ENCODE peak calls at places on chromosomes 13 and 19, in seven cellular contexts. One of them, this sample, is unnamed.
A peak's percentile ranks its signal among the peaks of the same experiment; 100 is the strongest.

GRCh38 chr19:46073268-46073922 is 32.6 kb upstream of the IGFL4 start:
- DNase-seq in IMR-90: peak; percentile 5
- DNase-seq in GM23338: no peak
- DNase-seq in aorta: no peak
- DNase-seq in mesendoderm: no peak
- DNase-seq in tibial nerve: no peak
- DNase-seq in cardiac muscle cell: no peak
- DNase-seq in this sample: no peak

GRCh38 chr13:85586422-85586831 is 212.8 kb downstream of the SLITRK6 start:
- DNase-seq in IMR-90: peak; percentile 85
- DNase-seq in GM23338: no peak
- DNase-seq in aorta: no peak
- DNase-seq in mesendoderm: no peak
- DNase-seq in tibial nerve: no peak
- DNase-seq in cardiac muscle cell: no peak
- DNase-seq in this sample: no peak

GRCh38 chr13:35157143-35157755 is 215.2 kb downstream of the NBEA start:
- DNase-seq in IMR-90: peak; percentile 50
- DNase-seq in GM23338: peak; percentile 71
- DNase-seq in aorta: no peak
- DNase-seq in mesendoderm: peak; percentile 64
- DNase-seq in tibial nerve: peak; percentile 61
- DNase-seq in cardiac muscle cell: peak; percentile 77
- DNase-seq in this sample: no peak

GRCh38 chr19:42198676-42199439 is 18.6 kb downstream of the DEDD2 start:
- DNase-seq in IMR-90: no peak
- DNase-seq in GM23338: peak; percentile 32
- DNase-seq in aorta: peak; percentile 75
- DNase-seq in mesendoderm: peak; percentile 86
- DNase-seq in tibial nerve: no peak
- DNase-seq in cardiac muscle cell: no peak
- DNase-seq in this sample: no peak

GRCh38 chr13:67369895-67370660 is 139.9 kb upstream of the PCDH9 start:
- DNase-seq in IMR-90: peak; percentile 92
- DNase-seq in GM23338: no peak
- DNase-seq in aorta: no peak
- DNase-seq in mesendoderm: peak; percentile 47
- DNase-seq in tibial nerve: no peak
- DNase-seq in cardiac muscle cell: peak; percentile 92
- DNase-seq in this sample: no peak

GRCh38 chr19:1333789-1334188 is 48.1 kb downstream of the EFNA2 start:
- DNase-seq in IMR-90: no peak
- DNase-seq in GM23338: no peak
- DNase-seq in aorta: no peak
- DNase-seq in mesendoderm: no peak
- DNase-seq in tibial nerve: no peak
- DNase-seq in cardiac muscle cell: no peak
- DNase-seq in this sample: peak; percentile 25

GRCh38 chr19:56642711-56643459 is at the start of gene SMIM17:
- DNase-seq in IMR-90: no peak
- DNase-seq in GM23338: no peak
- DNase-seq in aorta: no peak
- DNase-seq in mesendoderm: no peak
- DNase-seq in tibial nerve: no peak
- DNase-seq in cardiac muscle cell: no peak
- DNase-seq in this sample: no peak

GRCh38 chr19:47790398-47790814 is 11.9 kb downstream of the SELENOW start:
- DNase-seq in IMR-90: peak; percentile 59
- DNase-seq in GM23338: peak; percentile 98
- DNase-seq in aorta: peak; percentile 97
- DNase-seq in mesendoderm: peak; percentile 98
- DNase-seq in tibial nerve: peak; percentile 87
- DNase-seq in cardiac muscle cell: peak; percentile 79
- DNase-seq in this sample: peak; percentile 63

GRCh38 chr19:58059003-58059671 is at the start of gene ZNF135:
- DNase-seq in IMR-90: peak; percentile 50
- DNase-seq in GM23338: peak; percentile 94
- DNase-seq in aorta: peak; percentile 96
- DNase-seq in mesendoderm: peak; percentile 96
- DNase-seq in tibial nerve: peak; percentile 74
- DNase-seq in cardiac muscle cell: peak; percentile 94
- DNase-seq in this sample: peak; percentile 79

GRCh38 chr19:3146677-3147100 is 10.9 kb downstream of the GNA15 start:
- DNase-seq in IMR-90: no peak
- DNase-seq in GM23338: peak; percentile 58
- DNase-seq in aorta: peak; percentile 85
- DNase-seq in mesendoderm: peak; percentile 23
- DNase-seq in tibial nerve: no peak
- DNase-seq in cardiac muscle cell: no peak
- DNase-seq in this sample: no peak

GRCh38 chr19:58067240-58067912 is 8.3 kb downstream of the ZNF135 start:
- DNase-seq in IMR-90: no peak
- DNase-seq in GM23338: no peak
- DNase-seq in aorta: peak; percentile 17
- DNase-seq in mesendoderm: peak; percentile 49
- DNase-seq in tibial nerve: no peak
- DNase-seq in cardiac muscle cell: no peak
- DNase-seq in this sample: no peak

GRCh38 chr19:4455742-4456565 is 1.6 kb downstream of the UBXN6 start:
- DNase-seq in IMR-90: peak; percentile 84
- DNase-seq in GM23338: no peak
- DNase-seq in aorta: no peak
- DNase-seq in mesendoderm: peak; percentile 30
- DNase-seq in tibial nerve: peak; percentile 47
- DNase-seq in cardiac muscle cell: peak; percentile 83
- DNase-seq in this sample: no peak

DNA sequence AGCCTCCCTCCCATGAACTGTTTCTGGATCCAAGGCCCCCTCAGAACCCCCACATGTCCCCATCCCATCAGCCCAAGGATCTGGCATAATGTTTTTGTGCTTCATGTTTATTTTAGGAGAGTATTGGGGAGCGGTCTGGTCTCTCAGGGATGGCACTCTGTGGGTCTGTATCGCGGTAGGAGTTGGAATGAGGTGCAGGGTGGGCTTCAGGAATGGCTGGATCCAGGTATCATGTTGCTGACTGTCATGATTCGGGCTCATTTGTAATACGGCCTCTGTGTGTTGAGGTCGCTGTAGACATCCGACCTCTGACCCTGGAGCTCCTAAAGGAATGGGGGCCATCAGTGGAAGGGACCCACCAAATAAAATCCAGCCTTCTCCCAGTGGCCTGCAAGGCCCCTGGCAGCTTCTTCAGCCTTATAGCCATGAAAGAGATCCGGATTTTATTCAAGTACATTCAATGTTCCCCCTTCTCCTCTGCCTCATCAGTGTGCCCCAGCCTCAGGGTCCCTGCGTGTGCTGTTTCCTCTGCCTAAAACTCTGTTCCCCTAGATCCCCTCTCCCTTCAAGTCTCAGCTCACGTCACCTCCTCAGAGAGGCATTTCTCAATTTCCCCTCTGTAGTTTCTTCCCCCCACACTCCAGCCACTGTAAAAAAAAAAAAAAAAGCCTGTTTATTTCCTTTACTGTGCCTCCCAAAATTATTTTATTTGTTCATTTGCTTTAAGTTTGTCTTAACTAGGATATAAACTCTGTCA is 2.2 kb downstream of the HCST start:
- DNase-seq in IMR-90: no peak
- DNase-seq in GM23338: no peak
- DNase-seq in aorta: no peak
- DNase-seq in mesendoderm: no peak
- DNase-seq in tibial nerve: peak; percentile 12
- DNase-seq in cardiac muscle cell: no peak
- DNase-seq in this sample: no peak
- H3K27ac ChIP-seq in IMR-90: peak overlapping the region; percentile 80
- H3K27ac ChIP-seq in GM23338: peak overlapping the region; percentile 39
- H3K27ac ChIP-seq in aorta: no peak overlapping the region
- H3K27ac ChIP-seq in mesendoderm: no peak overlapping the region
- H3K27ac ChIP-seq in tibial nerve: peak overlapping the region; percentile 92
- H3K27ac ChIP-seq in cardiac muscle cell: no peak overlapping the region
- H3K27ac ChIP-seq in this sample: peak overlapping the region; percentile 59

DNA sequence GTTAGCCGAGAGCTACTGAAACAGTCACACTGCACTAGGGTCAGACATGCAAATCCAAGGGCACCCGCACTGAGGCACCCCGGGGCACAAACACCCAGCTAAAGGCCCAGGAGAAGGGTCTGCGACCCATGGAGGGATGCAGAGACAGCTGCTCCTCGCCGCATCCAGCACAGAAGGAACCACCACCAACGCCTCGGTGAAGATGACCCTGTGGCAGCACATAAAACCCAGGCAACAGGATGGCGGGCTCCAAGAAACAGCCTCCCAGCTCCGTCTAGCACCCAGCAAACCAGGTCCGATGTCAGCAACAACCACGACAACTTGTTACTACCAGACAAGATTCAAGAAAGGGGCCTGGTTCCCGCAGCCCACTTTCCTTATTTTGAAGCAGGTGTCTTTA is 82.1 kb downstream of the STK24 start:
- DNase-seq in IMR-90: no peak
- DNase-seq in GM23338: no peak
- DNase-seq in aorta: no peak
- DNase-seq in mesendoderm: no peak
- DNase-seq in tibial nerve: no peak
- DNase-seq in cardiac muscle cell: no peak
- DNase-seq in this sample: no peak
- H3K27ac ChIP-seq in IMR-90: no peak overlapping the region
- H3K27ac ChIP-seq in GM23338: no peak overlapping the region
- H3K27ac ChIP-seq in aorta: no peak overlapping the region
- H3K27ac ChIP-seq in mesendoderm: no peak overlapping the region
- H3K27ac ChIP-seq in tibial nerve: peak overlapping the region; percentile 82
- H3K27ac ChIP-seq in cardiac muscle cell: no peak overlapping the region
- H3K27ac ChIP-seq in this sample: no peak overlapping the region

DNA sequence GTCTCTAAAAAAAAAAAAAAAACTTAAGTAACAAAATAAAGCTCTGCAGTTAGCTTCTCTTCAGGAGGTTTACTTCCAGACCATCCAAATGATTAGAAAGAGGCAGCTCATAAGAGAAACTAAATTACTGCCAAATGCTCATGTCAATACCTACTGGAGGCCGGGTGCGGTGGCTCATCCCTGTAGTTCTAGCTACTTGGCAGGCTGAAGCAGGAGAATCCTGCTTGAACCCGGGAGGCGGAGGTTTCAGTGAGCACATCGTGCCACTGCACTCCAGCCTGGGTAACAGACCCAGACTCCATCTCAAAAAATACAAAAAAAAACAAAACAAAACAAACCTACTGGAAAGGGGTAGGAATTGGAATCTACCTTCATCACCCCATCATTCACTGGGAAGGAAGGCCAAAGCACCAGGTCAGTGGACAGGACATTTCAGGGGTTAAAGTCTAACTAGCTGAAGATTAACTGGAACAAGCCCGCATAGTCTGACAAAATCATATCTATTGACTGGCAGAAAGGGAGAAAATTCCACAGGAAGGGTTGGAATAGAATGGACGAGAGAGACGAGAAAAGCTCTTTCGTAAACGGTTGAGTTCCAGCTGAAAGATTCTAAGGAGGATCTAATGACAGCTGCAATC is 1.3 kb downstream of the ZFP14 start:
- DNase-seq in IMR-90: no peak
- DNase-seq in GM23338: no peak
- DNase-seq in aorta: no peak
- DNase-seq in mesendoderm: no peak
- DNase-seq in tibial nerve: no peak
- DNase-seq in cardiac muscle cell: no peak
- DNase-seq in this sample: no peak
- H3K27ac ChIP-seq in IMR-90: no peak overlapping the region
- H3K27ac ChIP-seq in GM23338: no peak overlapping the region
- H3K27ac ChIP-seq in aorta: no peak overlapping the region
- H3K27ac ChIP-seq in mesendoderm: no peak overlapping the region
- H3K27ac ChIP-seq in tibial nerve: no peak overlapping the region
- H3K27ac ChIP-seq in cardiac muscle cell: peak overlapping the region; percentile 90
- H3K27ac ChIP-seq in this sample: peak overlapping the region; percentile 63

DNA sequence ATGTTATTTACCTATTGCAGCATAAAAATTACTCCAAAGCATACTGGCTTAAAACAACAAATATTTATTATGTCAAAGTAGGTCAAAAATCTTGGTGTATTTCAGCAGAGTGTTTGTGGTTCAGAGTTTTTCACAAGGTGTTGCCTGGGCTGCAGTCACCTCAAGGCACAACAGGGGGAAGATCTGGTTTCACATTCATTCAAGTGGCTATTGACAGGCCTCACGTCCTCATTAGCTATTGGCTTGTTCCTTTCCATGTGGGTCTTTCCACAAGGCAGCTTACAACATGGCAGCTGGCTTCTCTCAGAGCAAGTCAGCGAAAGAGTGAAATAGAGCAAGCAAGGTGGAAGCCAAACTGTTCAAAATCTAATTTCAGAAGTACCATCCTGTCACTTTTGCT is 602.9 kb downstream of the OLFM4 start:
- DNase-seq in IMR-90: no peak
- DNase-seq in GM23338: peak; percentile 20
- DNase-seq in aorta: no peak
- DNase-seq in mesendoderm: peak; percentile 21
- DNase-seq in tibial nerve: no peak
- DNase-seq in cardiac muscle cell: no peak
- DNase-seq in this sample: no peak
- H3K27ac ChIP-seq in IMR-90: no peak overlapping the region
- H3K27ac ChIP-seq in GM23338: no peak overlapping the region
- H3K27ac ChIP-seq in aorta: no peak overlapping the region
- H3K27ac ChIP-seq in mesendoderm: no peak overlapping the region
- H3K27ac ChIP-seq in tibial nerve: no peak overlapping the region
- H3K27ac ChIP-seq in cardiac muscle cell: no peak overlapping the region
- H3K27ac ChIP-seq in this sample: no peak overlapping the region

DNA sequence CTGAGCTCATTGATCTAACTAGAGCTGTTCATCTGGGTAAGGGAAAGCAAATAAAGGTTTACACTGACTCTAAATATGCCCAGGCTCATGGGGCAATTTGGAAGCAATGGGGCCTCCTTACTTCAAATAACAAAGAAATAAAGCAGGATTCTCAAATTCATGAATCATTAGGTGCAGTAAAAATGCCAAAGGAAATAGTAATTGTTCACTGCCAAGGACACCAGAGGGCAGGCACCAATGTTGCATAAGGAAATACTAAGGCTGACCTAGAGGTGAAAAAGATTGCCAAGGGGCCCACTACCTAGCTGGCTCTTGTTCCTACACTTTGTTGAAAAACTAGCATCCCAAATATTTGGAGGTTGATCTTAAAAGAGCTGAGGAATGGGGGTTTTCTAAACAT is 1686.7 kb upstream of the MIR17HG start:
- DNase-seq in IMR-90: no peak
- DNase-seq in GM23338: no peak
- DNase-seq in aorta: no peak
- DNase-seq in mesendoderm: peak; percentile 1
- DNase-seq in tibial nerve: no peak
- DNase-seq in cardiac muscle cell: no peak
- DNase-seq in this sample: no peak
- H3K27ac ChIP-seq in IMR-90: no peak overlapping the region
- H3K27ac ChIP-seq in GM23338: no peak overlapping the region
- H3K27ac ChIP-seq in aorta: no peak overlapping the region
- H3K27ac ChIP-seq in mesendoderm: no peak overlapping the region
- H3K27ac ChIP-seq in tibial nerve: no peak overlapping the region
- H3K27ac ChIP-seq in cardiac muscle cell: no peak overlapping the region
- H3K27ac ChIP-seq in this sample: no peak overlapping the region

This sample was measured in caudate nucleus.